ENCODE peak calls at places on chromosomes 3 and 15, in five cellular contexts. One of them, this sample, is unnamed.

GRCh38 chr3:19250959-19251610 is 102.8 kb downstream of the KCNH8 start:
- DNase-seq in heart right ventricle: no peak
- DNase-seq in breast epithelium: no peak
- DNase-seq in GM23338: peak; percentile 39
- DNase-seq in tibial artery: no peak
- DNase-seq in this sample: no peak

GRCh38 chr3:181403876-181404660 is 307.7 kb upstream of the SOX2 start:
- DNase-seq in GM23338: no peak
- DNase-seq in heart right ventricle: no peak
- DNase-seq in breast epithelium: no peak
- DNase-seq in tibial artery: no peak
- DNase-seq in this sample: no peak

GRCh38 chr3:18900994-18901393 is 247.3 kb upstream of the KCNH8 start:
- DNase-seq in heart right ventricle: no peak
- DNase-seq in tibial artery: no peak
- DNase-seq in breast epithelium: no peak
- DNase-seq in GM23338: no peak
- DNase-seq in this sample: peak; percentile 41

GRCh38 chr3:71689305-71689704 is 35.9 kb downstream of the EIF4E3 start:
- DNase-seq in GM23338: peak; percentile 51
- DNase-seq in tibial artery: no peak
- DNase-seq in breast epithelium: no peak
- DNase-seq in heart right ventricle: no peak
- DNase-seq in this sample: no peak

GRCh38 chr15:73849641-73850040 is 23.7 kb upstream of the TBC1D21 start:
- DNase-seq in tibial artery: no peak
- DNase-seq in heart right ventricle: no peak
- DNase-seq in GM23338: no peak
- DNase-seq in breast epithelium: no peak
- DNase-seq in this sample: no peak

GRCh38 chr15:41284425-41285177 is 47.8 kb downstream of the OIP5 start:
- DNase-seq in tibial artery: peak; percentile 28
- DNase-seq in GM23338: peak; percentile 18
- DNase-seq in breast epithelium: no peak
- DNase-seq in heart right ventricle: no peak
- DNase-seq in this sample: no peak

GRCh38 chr3:69791919-69792399 is 52.7 kb downstream of the MITF start:
- DNase-seq in breast epithelium: no peak
- DNase-seq in tibial artery: no peak
- DNase-seq in heart right ventricle: no peak
- DNase-seq in GM23338: peak; percentile 29
- DNase-seq in this sample: no peak

GRCh38 chr15:41483115-41483514 is 10.6 kb upstream of the ITPKA start:
- DNase-seq in breast epithelium: no peak
- DNase-seq in heart right ventricle: no peak
- DNase-seq in tibial artery: no peak
- DNase-seq in GM23338: no peak
- DNase-seq in this sample: no peak

GRCh38 chr15:45138814-45139765 is 9.3 kb downstream of the DUOX1 start:
- DNase-seq in heart right ventricle: no peak
- DNase-seq in GM23338: no peak
- DNase-seq in tibial artery: no peak
- DNase-seq in breast epithelium: no peak
- DNase-seq in this sample: peak; percentile 62

GRCh38 chr15:47663106-47663505 is 54.2 kb upstream of the SEMA6D start:
- DNase-seq in tibial artery: no peak
- DNase-seq in breast epithelium: no peak
- DNase-seq in GM23338: no peak
- DNase-seq in heart right ventricle: no peak
- DNase-seq in this sample: no peak

GRCh38 chr3:146148468-146148931 is 12.5 kb downstream of the PLOD2 start:
- DNase-seq in breast epithelium: no peak
- DNase-seq in tibial artery: no peak
- DNase-seq in heart right ventricle: no peak
- DNase-seq in GM23338: peak; percentile 39
- DNase-seq in this sample: no peak

GRCh38 chr3:10919636-10920035 is 72.9 kb upstream of the SLC6A1 start:
- DNase-seq in GM23338: no peak
- DNase-seq in breast epithelium: no peak
- DNase-seq in heart right ventricle: no peak
- DNase-seq in tibial artery: no peak
- DNase-seq in this sample: no peak

GRCh38 chr15:89352476-89352875 is 17.9 kb upstream of the POLG start:
- DNase-seq in tibial artery: no peak
- DNase-seq in GM23338: no peak
- DNase-seq in breast epithelium: no peak
- DNase-seq in heart right ventricle: no peak
- DNase-seq in this sample: no peak

GRCh38 chr15:86776120-86776519 is 696.4 kb downstream of the AGBL1 start:
- DNase-seq in GM23338: no peak
- DNase-seq in tibial artery: no peak
- DNase-seq in heart right ventricle: no peak
- DNase-seq in breast epithelium: no peak
- DNase-seq in this sample: no peak

GRCh38 chr3:97823503-97824004 is 1.7 kb downstream of the CRYBG3 start:
- DNase-seq in GM23338: no peak
- DNase-seq in tibial artery: peak; percentile 28
- DNase-seq in heart right ventricle: peak; percentile 9
- DNase-seq in breast epithelium: no peak
- DNase-seq in this sample: no peak

DNA sequence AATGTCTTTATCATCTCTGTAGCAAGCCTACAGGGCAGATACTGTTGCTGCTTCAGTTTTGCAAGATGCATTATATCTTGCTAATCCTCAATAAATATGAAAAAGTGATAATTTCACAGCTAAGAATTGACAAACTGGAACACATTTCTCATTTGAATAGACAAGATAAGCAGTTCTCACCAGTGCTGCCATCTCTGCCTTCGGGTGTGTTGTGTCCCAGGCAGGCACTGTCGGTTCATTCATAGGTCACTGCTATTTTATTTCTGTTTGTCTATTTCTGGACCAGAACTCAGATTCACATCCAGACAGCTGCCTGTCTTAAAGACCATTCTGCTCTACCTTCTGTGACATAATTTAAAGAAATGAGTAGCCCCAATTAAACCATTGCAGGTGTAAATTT is 149.7 kb downstream of the ARPP21 start:
- DNase-seq in heart right ventricle: no peak
- DNase-seq in tibial artery: no peak
- DNase-seq in GM23338: no peak
- DNase-seq in breast epithelium: no peak
- DNase-seq in this sample: no peak
- H3K4me3 ChIP-seq in heart right ventricle: no peak overlapping the region
- H3K4me3 ChIP-seq in tibial artery: no peak overlapping the region
- H3K4me3 ChIP-seq in GM23338: no peak overlapping the region
- H3K4me3 ChIP-seq in breast epithelium: no peak overlapping the region
- H3K4me3 ChIP-seq in this sample: no peak overlapping the region

GRCh38 chr15:65328506-65329297 is 24.2 kb downstream of the RNU5B-1 start:
- DNase-seq in tibial artery: no peak
- DNase-seq in heart right ventricle: no peak
- DNase-seq in GM23338: no peak
- DNase-seq in breast epithelium: no peak
- DNase-seq in this sample: no peak
- H3K27me3 ChIP-seq in tibial artery: peaks cover 25% of the 10 kb centered on the region
- H3K27me3 ChIP-seq in heart right ventricle: no peaks in the 10 kb centered on the region
- H3K27me3 ChIP-seq in GM23338: no peaks in the 10 kb centered on the region
- H3K27me3 ChIP-seq in breast epithelium: no peaks in the 10 kb centered on the region
- H3K27me3 ChIP-seq in this sample: no peaks in the 10 kb centered on the region

DNA sequence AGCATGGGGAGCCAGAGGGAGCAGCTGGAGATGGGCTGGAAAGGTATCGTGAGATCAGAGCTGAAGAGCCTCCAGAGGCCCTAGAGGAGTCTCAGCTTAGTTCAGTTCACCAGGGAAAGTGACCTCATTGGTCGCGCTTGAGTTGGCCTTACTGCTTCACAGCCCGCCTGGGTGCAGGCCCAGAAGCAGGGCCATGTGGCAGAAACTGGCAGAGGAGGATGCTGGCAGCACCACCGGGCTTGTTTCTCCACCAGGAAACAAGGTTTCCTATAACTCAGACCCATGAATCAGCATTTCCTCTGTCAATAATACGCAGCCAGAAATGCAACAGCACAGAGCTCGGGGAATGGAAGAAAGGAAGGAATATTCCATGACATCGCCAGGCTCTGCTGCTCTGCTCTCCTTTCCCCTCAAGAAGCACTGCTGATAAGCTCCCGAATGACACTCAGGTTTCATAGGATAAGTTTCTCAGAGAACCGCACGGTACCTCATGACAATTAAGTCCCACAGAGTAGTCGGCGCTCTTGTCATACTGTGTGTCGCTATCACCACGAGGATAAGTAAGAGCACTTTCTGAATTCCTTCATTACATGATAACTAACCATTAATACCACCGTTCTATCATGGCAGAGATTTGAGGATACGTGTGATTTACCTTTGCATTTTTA is 147.1 kb upstream of the LPP start:
- DNase-seq in tibial artery: no peak
- DNase-seq in GM23338: no peak
- DNase-seq in heart right ventricle: peak; percentile 35
- DNase-seq in breast epithelium: no peak
- DNase-seq in this sample: peak; percentile 83
- H3K4me3 ChIP-seq in tibial artery: no peak overlapping the region
- H3K4me3 ChIP-seq in GM23338: no peak overlapping the region
- H3K4me3 ChIP-seq in heart right ventricle: no peak overlapping the region
- H3K4me3 ChIP-seq in breast epithelium: no peak overlapping the region
- H3K4me3 ChIP-seq in this sample: no peak overlapping the region

DNA sequence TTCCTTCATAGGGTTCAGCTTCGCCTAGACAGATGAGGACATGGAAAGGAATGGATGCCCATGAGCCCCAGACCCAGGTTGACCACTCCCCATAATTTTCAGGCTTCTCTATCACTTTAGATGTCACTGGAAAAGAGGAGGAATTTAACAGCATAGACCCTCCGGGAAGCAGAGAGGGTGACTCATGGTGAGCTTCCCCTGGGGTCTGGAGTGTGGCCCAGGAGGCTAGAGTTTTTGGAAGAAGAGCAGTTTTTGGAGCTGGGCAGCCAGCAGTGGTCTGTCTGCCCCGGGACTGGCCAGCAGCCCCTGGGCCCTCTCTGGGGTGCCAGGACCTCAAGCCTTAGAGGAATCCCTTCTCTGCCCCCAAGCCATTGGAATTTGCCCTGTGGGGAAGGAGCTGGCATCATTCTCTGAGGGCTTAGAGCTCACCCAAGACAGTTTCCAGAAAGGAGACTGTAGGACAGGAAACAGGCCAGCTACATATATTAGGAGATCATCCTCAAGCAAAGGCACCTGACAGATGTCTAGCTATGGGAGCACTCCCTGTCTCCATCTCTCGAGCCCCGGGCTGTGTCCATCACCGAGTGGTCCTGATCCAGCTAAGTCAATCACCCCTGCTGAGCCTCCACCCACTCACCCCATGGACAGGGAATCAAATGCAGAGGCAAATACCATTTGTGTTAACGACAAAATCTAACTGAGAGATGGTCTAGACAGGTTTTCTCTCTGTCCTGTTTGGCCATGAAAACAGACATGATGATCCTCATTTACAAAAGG is 67.3 kb downstream of the MEGF11 start:
- DNase-seq in tibial artery: no peak
- DNase-seq in GM23338: no peak
- DNase-seq in heart right ventricle: no peak
- DNase-seq in breast epithelium: no peak
- DNase-seq in this sample: no peak
- H3K27me3 ChIP-seq in tibial artery: peaks cover 51% of the 10 kb centered on the region
- H3K27me3 ChIP-seq in GM23338: no peaks in the 10 kb centered on the region
- H3K27me3 ChIP-seq in heart right ventricle: peaks cover 22% of the 10 kb centered on the region
- H3K27me3 ChIP-seq in breast epithelium: peaks cover 6% of the 10 kb centered on the region
- H3K27me3 ChIP-seq in this sample: no peaks in the 10 kb centered on the region

GRCh38 chr15:87941606-87942005 is 314.9 kb downstream of the NTRK3 start:
- DNase-seq in heart right ventricle: no peak
- DNase-seq in tibial artery: no peak
- DNase-seq in GM23338: no peak
- DNase-seq in breast epithelium: no peak
- DNase-seq in this sample: no peak
- H3K4me3 ChIP-seq in heart right ventricle: no peak overlapping the region
- H3K4me3 ChIP-seq in tibial artery: no peak overlapping the region
- H3K4me3 ChIP-seq in GM23338: no peak overlapping the region
- H3K4me3 ChIP-seq in breast epithelium: no peak overlapping the region
- H3K4me3 ChIP-seq in this sample: no peak overlapping the region

DNA sequence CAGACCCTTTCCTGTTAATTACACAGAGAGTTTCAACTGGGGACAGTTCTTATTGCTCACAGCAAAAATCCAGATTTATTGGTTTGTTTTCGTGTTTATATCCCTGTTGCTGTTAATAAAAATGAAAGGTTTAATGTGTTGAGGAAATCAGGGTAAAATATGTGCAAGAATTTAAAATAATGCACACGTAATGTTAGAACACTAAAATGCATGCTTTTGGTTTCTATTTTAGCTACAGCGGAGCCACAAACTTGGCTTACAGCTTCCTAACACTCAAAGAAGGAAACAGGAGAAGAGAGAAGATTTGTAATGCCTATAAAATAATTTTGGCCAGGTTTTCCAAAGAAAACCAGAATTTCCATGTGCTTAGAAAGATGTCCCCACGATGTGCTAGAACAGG is 62.7 kb downstream of the CASR start:
- DNase-seq in breast epithelium: no peak
- DNase-seq in tibial artery: no peak
- DNase-seq in GM23338: no peak
- DNase-seq in heart right ventricle: no peak
- DNase-seq in this sample: no peak
- H3K27me3 ChIP-seq in breast epithelium: no peaks in the 10 kb centered on the region
- H3K27me3 ChIP-seq in tibial artery: no peaks in the 10 kb centered on the region
- H3K27me3 ChIP-seq in GM23338: no peaks in the 10 kb centered on the region
- H3K27me3 ChIP-seq in heart right ventricle: no peaks in the 10 kb centered on the region
- H3K27me3 ChIP-seq in this sample: no peaks in the 10 kb centered on the region

GRCh38 chr3:165193392-165194268 is 2.6 kb downstream of the SLITRK3 start:
- DNase-seq in tibial artery: no peak
- DNase-seq in GM23338: peak; percentile 51
- DNase-seq in heart right ventricle: no peak
- DNase-seq in breast epithelium: no peak
- DNase-seq in this sample: no peak

GRCh38 chr3:165194477-165195135 is 1.6 kb downstream of the SLITRK3 start:
- DNase-seq in breast epithelium: no peak
- DNase-seq in GM23338: peak; percentile 31
- DNase-seq in tibial artery: no peak
- DNase-seq in heart right ventricle: no peak
- DNase-seq in this sample: no peak

GRCh38 chr3:165195628-165196576 is at the start of gene SLITRK3:
- DNase-seq in breast epithelium: no peak
- DNase-seq in tibial artery: no peak
- DNase-seq in heart right ventricle: no peak
- DNase-seq in GM23338: peak; percentile 60
- DNase-seq in this sample: peak; percentile 69

GRCh38 chr3:165196577-165197561 is 685 bp upstream of the SLITRK3 start:
- DNase-seq in GM23338: peak; percentile 55
- DNase-seq in breast epithelium: no peak
- DNase-seq in tibial artery: no peak
- DNase-seq in heart right ventricle: no peak
- DNase-seq in this sample: no peak

DNA sequence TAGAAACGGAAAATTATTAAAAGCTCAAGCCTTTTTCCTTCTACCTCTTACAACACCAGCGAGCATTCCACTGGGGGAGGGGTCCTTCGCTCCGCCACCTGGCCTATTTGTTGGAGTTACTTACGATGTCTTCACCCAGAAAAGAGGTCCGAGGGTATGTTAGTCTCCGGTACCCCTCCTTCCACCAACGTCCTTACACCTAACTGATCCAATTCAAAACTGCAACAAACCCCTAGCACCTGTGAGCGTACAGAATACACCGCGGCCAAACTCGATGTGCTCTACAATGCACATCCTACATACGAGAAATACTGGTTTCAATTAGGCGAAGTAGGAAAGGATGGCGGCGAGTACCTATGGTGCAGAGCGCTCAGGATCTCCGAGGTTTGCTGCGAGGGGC is 958 bp downstream of the SLITRK3 start:
- DNase-seq in tibial artery: no peak
- DNase-seq in heart right ventricle: no peak
- DNase-seq in breast epithelium: no peak
- DNase-seq in GM23338: peak; percentile 50
- DNase-seq in this sample: no peak
- H3K4me3 ChIP-seq in tibial artery: peak overlapping the region; percentile 54
- H3K4me3 ChIP-seq in heart right ventricle: peak overlapping the region; percentile 44
- H3K4me3 ChIP-seq in breast epithelium: peak overlapping the region; percentile 4
- H3K4me3 ChIP-seq in GM23338: peak overlapping the region; percentile 81
- H3K4me3 ChIP-seq in this sample: no peak overlapping the region